ENCODE peak calls at places on chromosomes 16 and 17, in nine cellular contexts. D is kidney epithelial cell, F is HFF-Myc, O is PC-9, I is cardiac fibroblast, Q is hepatocyte, Z is stomach, R is MM.1S, E is RWPE1. K is an unnamed sample.

GRCh38 chr17:45428954-45429337 is 3.7 kb downstream of the ARHGAP27 start:
- DNase-seq in D (no peak), F (no peak), O (no peak), I (no peak), Q (no peak), Z (no peak), R (no peak), E (no peak), K (no peak)

GRCh38 chr17:9292563-9292941 is 271.2 kb downstream of the NTN1 start:
- DNase-seq in D (no peak), F (no peak), O (no peak), I (no peak), Q (no peak), Z (no peak), R (no peak), E (no peak), K (no peak)

GRCh38 chr17:11561702-11562101 is 36.6 kb upstream of the DNAH9 start:
- DNase-seq in D (no peak), F (no peak), O (no peak), I (no peak), Q (no peak), Z (no peak), R (no peak), E (no peak), K (no peak)

GRCh38 chr16:85912271-85912974 is 13.5 kb downstream of the IRF8 start:
- DNase-seq in D (no peak), F (no peak), O (no peak), I (peak), Q (peak), Z (no peak), R (no peak), E (no peak), K (no peak)

GRCh38 chr17:6305613-6306360 is 129.1 kb downstream of the AIPL1 start:
- DNase-seq in D (no peak), F (no peak), O (no peak), I (no peak), Q (no peak), Z (no peak), R (no peak), E (no peak), K (no peak)

GRCh38 chr16:50067290-50067853 is 1.6 kb downstream of the HEATR3 start:
- DNase-seq in D (no peak), F (peak), O (peak), I (peak), Q (peak), Z (no peak), R (peak), E (peak), K (peak)

GRCh38 chr16:48420437-48420836 is 35.2 kb upstream of the SIAH1 start:
- DNase-seq in D (no peak), F (no peak), O (no peak), I (no peak), Q (no peak), Z (no peak), R (no peak), E (no peak), K (peak)

GRCh38 chr17:33292184-33292980 is 713 bp downstream of the ASIC2 start:
- DNase-seq in D (no peak), F (no peak), O (peak), I (peak), Q (peak), Z (no peak), R (no peak), E (peak), K (no peak)

GRCh38 chr17:28953444-28954118 is 2.3 kb upstream of the PHF12 start:
- DNase-seq in D (no peak), F (no peak), O (peak), I (peak), Q (peak), Z (peak), R (peak), E (no peak), K (peak)

DNA sequence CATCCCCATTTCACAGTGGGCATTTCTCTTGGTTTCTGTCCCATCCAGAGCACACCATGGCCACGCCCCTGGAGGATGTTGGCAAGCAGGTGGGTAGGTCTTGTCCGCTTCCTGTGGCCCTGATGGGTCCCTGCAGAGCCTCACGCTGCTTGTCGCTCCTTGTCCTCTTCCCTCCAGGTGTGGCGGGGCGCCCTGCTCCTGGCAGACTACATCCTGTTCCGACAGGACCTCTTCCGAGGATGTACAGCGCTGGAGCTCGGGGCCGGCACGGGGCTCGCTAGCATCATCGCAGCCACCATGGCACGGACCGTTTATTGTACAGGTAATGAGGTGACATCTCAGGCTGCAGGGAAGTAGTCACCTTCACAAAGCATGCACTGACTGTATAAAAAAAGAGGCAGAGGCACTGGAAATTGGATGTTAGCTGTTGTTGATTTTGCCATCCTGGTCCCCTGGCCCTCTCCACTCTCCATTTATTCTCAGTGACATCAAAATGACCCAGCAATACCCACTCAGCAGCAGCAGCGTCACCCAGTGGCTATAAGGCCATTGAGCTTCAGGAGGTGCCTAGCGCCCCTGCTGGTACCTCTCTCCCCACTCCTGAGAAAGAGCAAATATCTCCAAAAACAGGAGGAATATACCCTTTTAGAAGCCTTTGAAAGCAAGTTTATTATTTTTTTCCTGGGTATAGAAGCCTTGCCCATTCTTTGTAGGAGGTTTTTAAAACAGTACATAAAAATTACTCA is 13.7 kb downstream of the METTL22 start:
- DNase-seq in D (no peak), F (no peak), O (no peak), I (peak), Q (peak), Z (no peak), R (no peak), E (no peak), K (peak)
- TF ChIP-seq CTCF in D (peak), F (peak), O (no peak), I (peak), Q (peak), Z (no peak), R (peak), E (no peak), K (peak)

DNA sequence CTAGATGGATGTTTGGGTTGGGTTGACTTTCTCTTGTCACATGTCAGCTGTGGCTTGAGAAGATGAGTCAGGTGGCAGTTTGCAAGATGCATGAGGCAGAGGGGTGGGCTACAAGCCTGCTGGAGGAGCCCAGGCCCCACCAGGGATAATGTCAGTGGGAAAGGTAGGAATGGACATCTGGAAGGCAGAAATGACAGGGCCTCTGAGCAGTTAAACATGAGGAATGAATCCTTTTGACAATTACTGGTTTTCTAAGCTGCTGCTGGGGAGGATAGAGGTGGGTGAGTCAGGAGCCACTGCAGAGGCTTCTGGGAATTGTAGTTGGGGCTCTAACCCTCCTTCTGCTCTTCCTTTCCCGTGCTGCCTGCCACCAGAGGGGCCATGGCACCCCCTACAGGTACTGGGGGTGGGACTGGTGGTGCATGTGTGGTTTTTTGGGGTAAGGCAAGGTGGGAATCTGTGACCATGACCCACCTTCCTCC is 15.7 kb downstream of the SLC52A1 start:
- DNase-seq in D (no peak), F (no peak), O (no peak), I (peak), Q (no peak), Z (no peak), R (no peak), E (peak), K (no peak)
- TF ChIP-seq CTCF in D (no peak), F (peak), O (no peak), I (no peak), Q (no peak), Z (no peak), R (no peak), E (no peak), K (no peak)

GRCh38 chr16:7508656-7509055 is 176.0 kb downstream of the RBFOX1 start:
- DNase-seq in D (no peak), F (no peak), O (no peak), I (no peak), Q (no peak), Z (no peak), R (no peak), E (no peak), K (no peak)
- TF ChIP-seq CTCF in D (no peak), F (no peak), O (no peak), I (no peak), Q (no peak), Z (no peak), R (no peak), E (no peak), K (no peak)

GRCh38 chr17:40422990-40423611 is 5.4 kb upstream of the TOP2A start:
- DNase-seq in D (no peak), F (no peak), O (no peak), I (no peak), Q (no peak), Z (no peak), R (no peak), E (no peak), K (peak)
- TF ChIP-seq CTCF in D (no peak), F (peak), O (no peak), I (peak), Q (no peak), Z (no peak), R (no peak), E (no peak), K (no peak)

GRCh38 chr16:2905988-2906387 is 5.7 kb upstream of the FLYWCH1 start:
- DNase-seq in D (no peak), F (no peak), O (no peak), I (no peak), Q (no peak), Z (no peak), R (no peak), E (no peak), K (no peak)
- TF ChIP-seq CTCF in D (no peak), F (no peak), O (no peak), I (no peak), Q (no peak), Z (no peak), R (no peak), E (no peak), K (no peak)

DNA sequence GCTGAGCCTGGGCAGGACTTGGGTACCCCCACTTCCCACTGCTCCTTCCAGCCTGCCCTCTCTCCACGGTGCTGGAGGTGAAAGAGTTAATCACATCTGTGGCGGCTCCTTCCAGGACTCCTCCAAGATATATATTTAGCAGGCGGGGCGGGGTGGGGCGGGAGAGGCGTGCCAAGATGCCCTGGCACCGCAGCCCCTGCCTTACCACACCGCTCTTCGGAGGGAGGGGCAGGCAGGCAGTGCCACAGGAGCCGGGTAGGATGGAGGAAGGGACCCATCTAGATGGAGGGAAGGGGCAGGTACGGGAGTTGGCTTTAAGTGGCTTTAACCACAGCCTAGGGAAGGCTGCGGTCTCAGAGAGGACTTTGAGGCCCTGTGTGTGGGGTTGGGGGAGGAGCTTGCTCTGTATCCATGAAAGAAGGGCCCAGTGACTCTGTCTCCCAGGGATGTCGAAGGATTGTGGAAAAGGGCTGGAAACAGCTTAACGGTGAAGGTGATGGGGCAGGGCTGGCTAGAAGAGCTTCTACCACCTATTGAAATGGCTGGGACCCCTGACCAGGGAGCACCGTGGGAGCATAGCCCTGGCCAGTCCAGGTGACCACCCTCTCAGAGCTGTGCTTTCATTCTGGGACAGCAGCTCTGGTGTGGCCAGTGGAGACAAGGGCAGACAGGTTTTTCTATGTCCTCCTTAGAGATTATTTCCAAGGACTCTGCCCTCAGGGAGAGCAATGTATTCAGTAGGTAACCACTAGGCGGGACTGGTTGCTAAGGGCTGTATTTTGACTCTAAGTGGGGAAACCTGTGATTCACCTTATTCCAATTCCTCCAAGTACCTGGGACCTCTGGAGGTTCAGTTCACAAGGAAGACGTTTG is 13.0 kb downstream of the GPR142 start:
- DNase-seq in D (no peak), F (no peak), O (peak), I (no peak), Q (peak), Z (peak), R (no peak), E (peak), K (peak)
- TF ChIP-seq CTCF in D (peak), F (no peak), O (peak), I (no peak), Q (peak), Z (peak), R (no peak), E (no peak), K (peak)

DNA sequence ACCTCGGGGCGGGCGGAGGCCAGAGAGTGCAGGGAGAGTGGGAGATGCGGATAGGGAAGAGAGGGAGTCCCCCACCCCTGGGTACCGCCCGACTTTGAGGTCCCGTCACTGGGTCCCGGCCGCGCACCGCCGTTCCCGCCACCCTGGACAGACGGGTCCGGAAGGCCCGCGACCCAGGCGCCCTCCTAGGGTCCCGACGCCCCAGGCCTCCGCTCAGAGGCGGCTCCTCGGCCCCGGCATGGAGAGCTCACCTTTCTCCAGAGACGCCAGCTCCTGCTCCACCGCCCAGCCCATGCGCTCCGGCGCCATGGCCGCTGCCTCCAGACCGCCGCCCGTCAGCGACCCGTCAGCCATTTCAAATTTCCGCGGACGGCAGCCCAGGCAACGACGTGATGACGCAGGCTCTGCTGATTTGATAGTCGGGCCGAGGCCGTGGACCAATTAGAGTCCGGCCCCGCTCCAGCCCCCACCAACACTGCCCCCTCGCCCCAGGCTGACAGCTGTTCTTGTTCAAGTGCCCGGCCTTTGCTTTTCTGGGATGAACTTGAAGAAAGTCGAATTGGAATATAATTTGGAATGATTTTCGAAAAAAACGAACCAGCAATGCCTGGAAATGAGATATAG is at the start of gene SHCBP1:
- DNase-seq in D (peak), F (peak), O (peak), I (peak), Q (peak), Z (peak), R (peak), E (peak), K (peak)
- TF ChIP-seq CTCF in D (no peak), F (no peak), O (no peak), I (no peak), Q (no peak), Z (no peak), R (no peak), E (no peak), K (no peak)

GRCh38 chr16:8901318-8901861 is 19.2 kb downstream of the LITAFD start:
- DNase-seq in D (no peak), F (no peak), O (no peak), I (no peak), Q (no peak), Z (no peak), R (no peak), E (no peak), K (no peak)
- TF ChIP-seq CTCF in D (no peak), F (no peak), O (no peak), I (no peak), Q (no peak), Z (no peak), R (no peak), E (no peak), K (no peak)

GRCh38 chr16:31458073-31458834 is 1.0 kb upstream of the ARMC5 start:
- DNase-seq in D (no peak), F (peak), O (peak), I (peak), Q (peak), Z (peak), R (peak), E (peak), K (peak)
- TF ChIP-seq CTCF in D (no peak), F (no peak), O (no peak), I (no peak), Q (peak), Z (peak), R (peak), E (no peak), K (peak)

GRCh38 chr17:71959129-71959528 is 161.7 kb upstream of the SOX9 start:
- DNase-seq in D (no peak), F (no peak), O (no peak), I (peak), Q (no peak), Z (no peak), R (no peak), E (peak), K (no peak)
- TF ChIP-seq CTCF in D (peak), F (peak), O (peak), I (peak), Q (peak), Z (no peak), R (peak), E (peak), K (peak)

K was measured in Calu3.